ENCODE peak calls at places on chromosomes 4 and X, in five cellular contexts. One of them, this sample, is unnamed.

GRCh38 chr4:8928074-8928473 is 56.4 kb upstream of the HMX1 start:
- DNase-seq in activated CD8-positive, alpha-beta T cell treated with anti-CD3 and anti-CD28 coated beads, Interleukin-2, amount 10 ng/mL, durations not matched to agents 7 days and 5 days: no peak
- DNase-seq in AG09319: no peak
- DNase-seq in frontal cortex: no peak
- DNase-seq in adrenal gland: no peak
- DNase-seq in this sample: no peak

GRCh38 chr4:59994118-59994517 is 1206.0 kb upstream of the ADGRL3 start:
- DNase-seq in activated CD8-positive, alpha-beta T cell treated with anti-CD3 and anti-CD28 coated beads, Interleukin-2, amount 10 ng/mL, durations not matched to agents 7 days and 5 days: no peak
- DNase-seq in AG09319: no peak
- DNase-seq in frontal cortex: no peak
- DNase-seq in adrenal gland: no peak
- DNase-seq in this sample: no peak

GRCh38 chrX:3599787-3600465 is 113.5 kb downstream of the PRKX start:
- DNase-seq in activated CD8-positive, alpha-beta T cell treated with anti-CD3 and anti-CD28 coated beads, Interleukin-2, amount 10 ng/mL, durations not matched to agents 7 days and 5 days: no peak
- DNase-seq in AG09319: no peak
- DNase-seq in frontal cortex: no peak
- DNase-seq in adrenal gland: no peak
- DNase-seq in this sample: peak

GRCh38 chr4:183444953-183445543 is 612 bp downstream of the CDKN2AIP start:
- DNase-seq in activated CD8-positive, alpha-beta T cell treated with anti-CD3 and anti-CD28 coated beads, Interleukin-2, amount 10 ng/mL, durations not matched to agents 7 days and 5 days: no peak
- DNase-seq in AG09319: no peak
- DNase-seq in frontal cortex: peak
- DNase-seq in adrenal gland: peak
- DNase-seq in this sample: no peak

GRCh38 chr4:74933562-74934015 is 673 bp downstream of the PARM1 start:
- DNase-seq in activated CD8-positive, alpha-beta T cell treated with anti-CD3 and anti-CD28 coated beads, Interleukin-2, amount 10 ng/mL, durations not matched to agents 7 days and 5 days: no peak
- DNase-seq in AG09319: no peak
- DNase-seq in frontal cortex: no peak
- DNase-seq in adrenal gland: no peak
- DNase-seq in this sample: no peak

GRCh38 chrX:153059191-153060094 is 3.2 kb downstream of the PNMA3 start:
- DNase-seq in activated CD8-positive, alpha-beta T cell treated with anti-CD3 and anti-CD28 coated beads, Interleukin-2, amount 10 ng/mL, durations not matched to agents 7 days and 5 days: no peak
- DNase-seq in AG09319: no peak
- DNase-seq in frontal cortex: no peak
- DNase-seq in adrenal gland: no peak
- DNase-seq in this sample: no peak

GRCh38 chrX:20067709-20068315 is 48.9 kb downstream of the MAP7D2 start:
- DNase-seq in activated CD8-positive, alpha-beta T cell treated with anti-CD3 and anti-CD28 coated beads, Interleukin-2, amount 10 ng/mL, durations not matched to agents 7 days and 5 days: no peak
- DNase-seq in AG09319: peak
- DNase-seq in frontal cortex: peak
- DNase-seq in adrenal gland: peak
- DNase-seq in this sample: peak

GRCh38 chr4:71389149-71389840 is 50.5 kb downstream of the SLC4A4 start:
- DNase-seq in activated CD8-positive, alpha-beta T cell treated with anti-CD3 and anti-CD28 coated beads, Interleukin-2, amount 10 ng/mL, durations not matched to agents 7 days and 5 days: no peak
- DNase-seq in AG09319: peak
- DNase-seq in frontal cortex: no peak
- DNase-seq in adrenal gland: no peak
- DNase-seq in this sample: peak

GRCh38 chr4:155854597-155855226 is 11.4 kb downstream of the ASIC5 start:
- DNase-seq in activated CD8-positive, alpha-beta T cell treated with anti-CD3 and anti-CD28 coated beads, Interleukin-2, amount 10 ng/mL, durations not matched to agents 7 days and 5 days: no peak
- DNase-seq in AG09319: no peak
- DNase-seq in frontal cortex: no peak
- DNase-seq in adrenal gland: no peak
- DNase-seq in this sample: no peak

GRCh38 chrX:70169281-70169680 is 8.0 kb upstream of the DGAT2L6 start:
- DNase-seq in activated CD8-positive, alpha-beta T cell treated with anti-CD3 and anti-CD28 coated beads, Interleukin-2, amount 10 ng/mL, durations not matched to agents 7 days and 5 days: no peak
- DNase-seq in AG09319: no peak
- DNase-seq in frontal cortex: no peak
- DNase-seq in adrenal gland: no peak
- DNase-seq in this sample: no peak

This sample was measured in renal cortical epithelial cell.